ENCODE peak calls at places on chromosomes 2 and 18, in four cellular contexts. X, B, E and C are unnamed samples.
A peak's percentile ranks its signal among the peaks of the same experiment; 100 is the strongest.

GRCh38 chr2:234496442-234496834 is 443 bp downstream of the ARL4C start:
- DNase-seq in B (peak; percentile 40), X (peak; percentile 56), E (peak; percentile 49), C (peak; percentile 65)

GRCh38 chr2:132448771-132449170 is 32.2 kb downstream of the GPR39 start:
- DNase-seq in X (peak; percentile 66), B (peak; percentile 17), E (no peak), C (no peak)

GRCh38 chr2:98825043-98825350 is 94.1 kb upstream of the MGAT4A start:
- DNase-seq in X (no peak), B (no peak), E (no peak), C (no peak)

GRCh38 chr2:30214064-30214463 is 17.3 kb upstream of the LBH start:
- DNase-seq in B (no peak), X (no peak), E (no peak), C (no peak)

GRCh38 chr2:238092486-238093035 is 7.6 kb upstream of the ESPNL start:
- DNase-seq in X (no peak), E (no peak), B (no peak), C (no peak)

GRCh38 chr2:8490166-8490565 is 191.7 kb upstream of the ID2 start:
- DNase-seq in B (no peak), X (no peak), E (no peak), C (no peak)

GRCh38 chr2:208407667-208408066 is 1.1 kb downstream of the PTH2R start:
- DNase-seq in X (peak; percentile 55), B (no peak), E (no peak), C (no peak)

GRCh38 chr2:105822186-105822585 is 77.5 kb downstream of the NCK2 start:
- DNase-seq in E (no peak), X (no peak), B (no peak), C (no peak)

GRCh38 chr2:11141319-11141718 is 13.9 kb upstream of the SLC66A3 start:
- DNase-seq in X (no peak), E (no peak), B (no peak), C (no peak)

GRCh38 chr18:58446661-58447060 is 182.2 kb downstream of the ALPK2 start:
- DNase-seq in B (no peak), X (no peak), E (no peak), C (no peak)

GRCh38 chr2:3354986-3355385 is 22.6 kb downstream of the EIPR1 start:
- DNase-seq in E (no peak), X (no peak), B (no peak), C (no peak)

GRCh38 chr2:13009027-13009426 is 292.3 kb downstream of the TRIB2 start:
- DNase-seq in X (no peak), B (no peak), E (no peak), C (peak; percentile 79)

GRCh38 chr18:5424903-5425302 is 118.9 kb downstream of the EPB41L3 start:
- DNase-seq in B (peak; percentile 48), X (peak; percentile 51), E (no peak), C (no peak)

GRCh38 chr2:112154246-112155110 is 16.3 kb downstream of the FBLN7 start:
- DNase-seq in X (no peak), E (no peak), B (no peak), C (no peak)

GRCh38 chr2:33785201-33786106 is 186.4 kb upstream of the FAM98A start:
- DNase-seq in X (no peak), E (no peak), B (no peak), C (no peak)

GRCh38 chr2:75098856-75099255 is 100.5 kb downstream of the TACR1 start:
- DNase-seq in E (no peak), X (peak; percentile 53), B (peak; percentile 24), C (peak; percentile 4)

GRCh38 chr2:176085120-176085788 is 1.5 kb upstream of the EVX2 start:
- DNase-seq in B (no peak), E (no peak), X (no peak), C (no peak)

GRCh38 chr2:112462178-112462577 is 19.8 kb upstream of the TTL start:
- DNase-seq in B (no peak), X (no peak), E (no peak), C (no peak)

GRCh38 chr2:21267232-21267835 is 143.6 kb downstream of the TDRD15 start:
- DNase-seq in X (no peak), E (no peak), B (no peak), C (no peak)

GRCh38 chr2:207505728-207506127 is 24.0 kb upstream of the CREB1 start:
- DNase-seq in E (no peak), X (peak; percentile 96), B (peak; percentile 30), C (peak; percentile 94)

GRCh38 chr2:39068757-39069515 is 51.9 kb downstream of the SOS1 start:
- DNase-seq in X (no peak), B (no peak), E (no peak), C (peak; percentile 57)

GRCh38 chr18:34084635-34085034 is 140.1 kb downstream of the NOL4 start:
- DNase-seq in X (no peak), B (no peak), E (no peak), C (no peak)

GRCh38 chr2:143336719-143337210 is 207.5 kb downstream of the ARHGAP15 start:
- DNase-seq in B (no peak), X (no peak), E (no peak), C (no peak)

GRCh38 chr2:70795164-70795995 is 4.9 kb upstream of the FIGLA start:
- DNase-seq in E (no peak), X (no peak), B (no peak), C (no peak)